ENCODE peak calls at places on chromosome 4, in four cellular contexts. One of them, this sample, is unnamed.

GRCh38 chr4:147425019-147425418 is 55.9 kb upstream of the EDNRA start:
- DNase-seq in SW480: no peak
- DNase-seq in T-cell: no peak
- DNase-seq in stromal cell of bone marrow: no peak
- DNase-seq in this sample: no peak

GRCh38 chr4:5399790-5400421 is 308.5 kb downstream of the EVC2 start:
- DNase-seq in SW480: no peak
- DNase-seq in stromal cell of bone marrow: no peak
- DNase-seq in T-cell: no peak
- DNase-seq in this sample: peak

GRCh38 chr4:1464581-1465171 is 58.4 kb upstream of the NKX1-1 start:
- DNase-seq in stromal cell of bone marrow: no peak
- DNase-seq in SW480: no peak
- DNase-seq in T-cell: no peak
- DNase-seq in this sample: no peak

GRCh38 chr4:26791346-26791745 is 69.3 kb upstream of the STIM2 start:
- DNase-seq in stromal cell of bone marrow: no peak
- DNase-seq in T-cell: no peak
- DNase-seq in SW480: no peak
- DNase-seq in this sample: no peak

GRCh38 chr4:139763205-139763604 is 97.6 kb downstream of the MGST2 start:
- DNase-seq in stromal cell of bone marrow: no peak
- DNase-seq in SW480: no peak
- DNase-seq in T-cell: no peak
- DNase-seq in this sample: no peak

GRCh38 chr4:99818661-99819060 is 2.0 kb downstream of the DAPP1 start:
- DNase-seq in SW480: no peak
- DNase-seq in T-cell: no peak
- DNase-seq in stromal cell of bone marrow: no peak
- DNase-seq in this sample: no peak

GRCh38 chr4:184513802-184514120 is 39.4 kb upstream of the IRF2 start:
- DNase-seq in SW480: no peak
- DNase-seq in stromal cell of bone marrow: no peak
- DNase-seq in T-cell: no peak
- DNase-seq in this sample: no peak

GRCh38 chr4:186190456-186191265 is 706 bp upstream of the CYP4V2 start:
- DNase-seq in stromal cell of bone marrow: no peak
- DNase-seq in T-cell: peak
- DNase-seq in SW480: peak
- DNase-seq in this sample: peak

GRCh38 chr4:80806472-80806871 is 224.0 kb upstream of the BMP3 start:
- DNase-seq in SW480: no peak
- DNase-seq in stromal cell of bone marrow: no peak
- DNase-seq in T-cell: no peak
- DNase-seq in this sample: no peak

GRCh38 chr4:107757860-107758476 is 37.9 kb upstream of the PAPSS1 start:
- DNase-seq in T-cell: no peak
- DNase-seq in SW480: peak
- DNase-seq in stromal cell of bone marrow: no peak
- DNase-seq in this sample: peak

GRCh38 chr4:83369825-83370639 is 35.4 kb upstream of the HPSE start:
- DNase-seq in stromal cell of bone marrow: no peak
- DNase-seq in SW480: no peak
- DNase-seq in T-cell: no peak
- DNase-seq in this sample: no peak